ENCODE peak calls at places on chromosomes 2 and 18, in five cellular contexts. K, W, V, P and C are unnamed samples.

GRCh38 chr2:233242231-233242917 is 9.1 kb upstream of the ATG16L1 start:
- DNase-seq in K (no peak), W (peak; percentile 18), P (no peak), V (no peak), C (no peak)

GRCh38 chr2:16495812-16496211 is 169.8 kb downstream of the CYRIA start:
- DNase-seq in V (no peak), K (no peak), W (no peak), P (no peak), C (no peak)

GRCh38 chr2:207720517-207721187 is 9.2 kb downstream of the CCNYL1 start:
- DNase-seq in K (no peak), V (no peak), P (no peak), W (no peak), C (no peak)

GRCh38 chr2:7625392-7626138 is 708.4 kb downstream of the RNF144A start:
- DNase-seq in P (no peak), W (no peak), V (no peak), K (no peak), C (no peak)

GRCh38 chr2:4324531-4324930 is 621.2 kb downstream of the DCDC2C start:
- DNase-seq in W (no peak), K (no peak), V (no peak), P (no peak), C (no peak)

GRCh38 chr2:39535606-39536185 is 98.6 kb upstream of the MAP4K3 start:
- DNase-seq in K (no peak), P (no peak), V (no peak), W (no peak), C (no peak)

GRCh38 chr18:685438-685837 is 27.0 kb downstream of the ENOSF1 start:
- DNase-seq in W (no peak), V (no peak), P (no peak), K (no peak), C (no peak)

GRCh38 chr2:105376789-105377231 is 22.0 kb downstream of the FHL2 start:
- DNase-seq in K (no peak), V (no peak), P (no peak), W (peak; percentile 92), C (no peak)

GRCh38 chr2:160229591-160229990 is 29.5 kb upstream of the ITGB6 start:
- DNase-seq in V (no peak), P (no peak), W (peak; percentile 62), K (no peak), C (no peak)

GRCh38 chr18:45777393-45777792 is 48.1 kb upstream of the SIGLEC15 start:
- DNase-seq in V (no peak), W (peak; percentile 96), P (peak; percentile 86), K (no peak), C (no peak)

GRCh38 chr2:231458368-231458767 is 5.9 kb downstream of the NCL start:
- DNase-seq in K (no peak), W (no peak), P (no peak), V (no peak), C (no peak)

GRCh38 chr2:199382091-199382490 is 75.6 kb downstream of the SATB2 start:
- DNase-seq in K (no peak), W (peak; percentile 10), V (no peak), P (no peak), C (no peak)

GRCh38 chr2:20675701-20676352 is 8.9 kb downstream of the GDF7 start:
- DNase-seq in K (peak; percentile 83), W (no peak), V (no peak), P (no peak), C (no peak)

GRCh38 chr2:69734040-69734611 is 7.8 kb upstream of the ANXA4 start:
- DNase-seq in K (no peak), W (no peak), V (no peak), P (no peak), C (no peak)

GRCh38 chr2:106638043-106638442 is 150.9 kb downstream of the CD8B2 start:
- DNase-seq in V (no peak), P (no peak), K (no peak), W (peak; percentile 1), C (peak; percentile 5)

GRCh38 chr2:121491566-121491965 is 39.1 kb upstream of the RNU4ATAC start:
- DNase-seq in K (no peak), V (no peak), W (no peak), P (no peak), C (no peak)

GRCh38 chr2:239464166-239465016 is 63.6 kb upstream of the HDAC4 start:
- DNase-seq in K (peak; percentile 29), V (no peak), W (no peak), P (no peak), C (no peak)

GRCh38 chr18:75530548-75531211 is 103.2 kb upstream of the SMIM21 start:
- DNase-seq in P (no peak), W (peak; percentile 22), V (no peak), K (no peak), C (no peak)

GRCh38 chr18:28863396-28863795 is 686.5 kb upstream of the CDH2 start:
- DNase-seq in P (no peak), K (no peak), V (no peak), W (no peak), C (no peak)

GRCh38 chr2:237642030-237642700 is 14.8 kb downstream of the LRRFIP1 start:
- DNase-seq in W (no peak), K (no peak), V (no peak), P (no peak), C (no peak)

GRCh38 chr18:46917808-46918600 is 602 bp downstream of the KATNAL2 start:
- DNase-seq in W (peak; percentile 37), V (peak; percentile 25), P (no peak), K (peak; percentile 81), C (peak; percentile 21)

GRCh38 chr2:35891936-35892335 is 463.6 kb upstream of the CRIM1 start:
- DNase-seq in W (no peak), P (no peak), K (no peak), V (no peak), C (no peak)

GRCh38 chr2:224072541-224073188 is 33.6 kb upstream of the SERPINE2 start:
- DNase-seq in W (peak; percentile 14), P (peak; percentile 38), V (no peak), K (no peak), C (no peak)

GRCh38 chr2:207561386-207562080 is 31.8 kb downstream of the CREB1 start:
- DNase-seq in V (no peak), W (peak; percentile 43), K (no peak), P (no peak), C (no peak)

DNA sequence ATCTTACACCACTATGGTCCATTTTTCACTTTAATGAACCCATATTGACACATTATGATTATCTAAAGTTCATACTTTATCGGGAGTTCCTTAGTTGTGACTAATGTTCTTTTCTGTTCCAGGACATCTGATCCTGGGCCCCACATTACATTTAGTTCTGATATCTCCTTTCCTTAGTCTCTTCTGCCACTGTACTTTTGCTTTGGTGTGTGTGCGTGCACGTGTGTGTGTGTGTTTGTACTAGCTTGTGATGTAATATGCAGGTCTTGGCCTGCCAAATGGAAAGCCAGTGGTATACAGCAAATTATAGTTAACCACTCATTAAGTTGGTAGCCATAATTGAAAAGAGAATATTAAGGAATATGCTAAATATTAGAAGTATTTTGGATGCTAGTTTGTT is 88.0 kb downstream of the CDC42EP3 start:
- DNase-seq in K (no peak), W (no peak), V (no peak), P (no peak), C (no peak)
- H3K4me3 ChIP-seq in K (no peak overlapping the region), W (no peak overlapping the region), V (no peak overlapping the region), P (no peak overlapping the region), C (no peak overlapping the region)

GRCh38 chr2:220053919-220054318 is 426.5 kb downstream of the SLC4A3 start:
- DNase-seq in V (no peak), W (peak; percentile 19), K (no peak), P (no peak), C (no peak)
- TF ChIP-seq CTCF in V (no peak), W (peak; percentile 26), K (peak; percentile 85), P (no peak), C (peak; percentile 57)

DNA sequence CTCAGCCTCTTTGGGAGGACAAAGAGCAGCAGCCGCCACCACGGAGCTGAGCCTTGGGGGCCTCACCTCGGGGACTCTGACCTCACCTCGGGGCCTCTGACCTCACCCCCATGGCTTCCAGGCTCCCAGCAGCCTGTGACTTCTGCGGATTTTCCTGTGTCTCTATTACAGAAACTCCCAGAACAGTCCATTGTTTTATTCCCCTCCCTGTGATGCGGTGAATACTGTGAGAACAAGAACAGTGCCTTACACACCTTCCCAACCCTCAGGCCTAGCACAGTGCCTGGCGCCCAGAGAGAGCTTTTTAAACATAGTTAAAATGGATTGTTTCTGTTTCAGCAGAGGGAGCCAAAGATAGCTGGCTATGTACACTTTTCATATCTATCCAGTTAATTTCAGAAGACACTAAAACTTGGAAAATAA is 63.7 kb downstream of the MBP start:
- DNase-seq in K (no peak), W (peak; percentile 28), P (no peak), V (no peak), C (no peak)
- H3K4me3 ChIP-seq in K (no peak overlapping the region), W (no peak overlapping the region), P (no peak overlapping the region), V (no peak overlapping the region), C (no peak overlapping the region)

DNA sequence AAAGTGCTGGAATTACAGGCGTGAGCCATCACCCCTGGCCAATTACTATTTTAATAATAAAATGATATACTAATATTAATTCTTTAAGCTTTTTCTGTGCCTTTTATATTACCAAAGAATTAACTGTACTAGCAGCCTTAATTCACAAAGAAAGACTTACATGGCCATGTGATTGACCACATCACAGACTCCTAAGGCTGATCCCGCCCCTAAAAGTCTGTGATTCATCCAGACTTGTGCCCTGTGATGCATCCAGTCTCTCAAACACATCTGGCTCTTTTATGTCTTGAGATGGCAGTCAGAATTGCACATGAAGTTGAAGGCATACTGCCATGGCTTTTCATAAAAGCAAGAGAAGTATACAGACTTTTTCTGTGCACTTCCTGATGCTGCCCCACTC is 91.7 kb downstream of the DTNA start:
- DNase-seq in K (no peak), P (no peak), W (peak; percentile 72), V (no peak), C (peak; percentile 22)
- TF ChIP-seq CTCF in K (no peak), P (no peak), W (no peak), V (no peak), C (no peak)

GRCh38 chr2:127218843-127219715 is 1.0 kb downstream of the CYP27C1 start:
- DNase-seq in W (no peak), K (peak; percentile 79), V (no peak), P (no peak), C (no peak)
- H3K4me3 ChIP-seq in W (peak overlapping the region; percentile 27), K (peak overlapping the region; percentile 85), V (no peak overlapping the region), P (peak overlapping the region; percentile 81), C (peak overlapping the region; percentile 47)

GRCh38 chr2:174605687-174606086 is 8.1 kb upstream of the WIPF1 start:
- DNase-seq in K (no peak), V (no peak), P (no peak), W (peak; percentile 59), C (no peak)
- TF ChIP-seq CTCF in K (peak; percentile 69), V (peak; percentile 6), P (peak; percentile 57), W (peak; percentile 61), C (no peak)

GRCh38 chr18:34494359-34494696 is 215.8 kb upstream of the DTNA start:
- DNase-seq in V (peak; percentile 34), K (peak; percentile 80), W (no peak), P (no peak), C (no peak)
- H3K4me3 ChIP-seq in V (peak overlapping the region; percentile 62), K (peak overlapping the region; percentile 84), W (no peak overlapping the region), P (no peak overlapping the region), C (no peak overlapping the region)

GRCh38 chr2:241123816-241124536 is 21.9 kb upstream of the MTERF4 start:
- DNase-seq in W (no peak), P (no peak), K (no peak), V (peak; percentile 68), C (no peak)
- TF ChIP-seq CTCF in W (no peak), P (no peak), K (no peak), V (no peak), C (no peak)